ENCODE peak calls at places on chromosome 14, in eight cellular contexts. Z is mesothelial cell of epicardium, A is AG04449, R is lower lobe of right lung, U is tibial artery, N is body of pancreas, W is neural crest cell, I is heart left ventricle. M is an unnamed sample.

GRCh38 chr14:104749958-104750529 is 2.9 kb upstream of the SIVA1 start:
- DNase-seq in Z (no peak), A (no peak), R (no peak), I (no peak), U (no peak), W (no peak), N (no peak), M (no peak)

GRCh38 chr14:77208266-77208978 is 26.8 kb downstream of the TMEM63C start:
- DNase-seq in W (peak; percentile 85), U (peak; percentile 49), I (peak; percentile 73), A (peak; percentile 3), N (peak; percentile 76), Z (peak; percentile 73), R (peak; percentile 74), M (peak; percentile 26)

GRCh38 chr14:33704486-33704885 is 246.4 kb downstream of the EGLN3 start:
- DNase-seq in I (no peak), U (no peak), N (no peak), A (no peak), W (no peak), Z (no peak), R (no peak), M (no peak)

GRCh38 chr14:97802430-97802829 is 1005.2 kb downstream of the VRK1 start:
- DNase-seq in W (no peak), Z (no peak), U (no peak), N (no peak), A (no peak), R (no peak), I (no peak), M (no peak)

GRCh38 chr14:21268612-21269251 is 510 bp downstream of the HNRNPC start:
- DNase-seq in Z (no peak), R (no peak), I (peak; percentile 32), U (peak; percentile 45), N (peak; percentile 27), A (peak; percentile 14), W (peak; percentile 14), M (no peak)

GRCh38 chr14:80850197-80850814 is 91.2 kb downstream of the CEP128 start:
- DNase-seq in Z (no peak), W (no peak), A (no peak), I (no peak), U (no peak), N (no peak), R (no peak), M (no peak)

GRCh38 chr14:65517635-65518542 is 105.4 kb downstream of the FUT8 start:
- DNase-seq in R (no peak), I (no peak), U (no peak), W (no peak), A (no peak), N (no peak), Z (no peak), M (no peak)

GRCh38 chr14:76473381-76474263 is 97.7 kb downstream of the ESRRB start:
- DNase-seq in A (no peak), Z (no peak), I (peak; percentile 64), U (no peak), R (no peak), N (no peak), W (no peak), M (no peak)

GRCh38 chr14:31902002-31902401 is 175.1 kb upstream of the ARHGAP5 start:
- DNase-seq in N (peak; percentile 55), Z (no peak), A (no peak), W (no peak), R (no peak), I (no peak), U (no peak), M (no peak)

GRCh38 chr14:97077253-97077653 is 280.1 kb downstream of the VRK1 start:
- DNase-seq in Z (no peak), U (peak; percentile 58), A (no peak), I (peak; percentile 45), N (peak; percentile 22), R (peak; percentile 47), W (no peak), M (no peak)

GRCh38 chr14:60327447-60328331 is 78.7 kb downstream of the PPM1A start:
- DNase-seq in W (no peak), A (no peak), R (peak; percentile 56), I (peak; percentile 18), Z (no peak), N (peak; percentile 69), U (no peak), M (peak; percentile 58)

GRCh38 chr14:76720382-76720813 is 40.9 kb upstream of the VASH1 start:
- DNase-seq in W (peak; percentile 26), R (peak; percentile 66), N (peak; percentile 49), Z (no peak), U (peak; percentile 70), I (peak; percentile 87), A (no peak), M (no peak)

GRCh38 chr14:100436745-100437406 is 113.7 kb downstream of the SLC25A47 start:
- DNase-seq in U (no peak), W (no peak), I (no peak), A (no peak), N (peak; percentile 46), Z (no peak), R (no peak), M (no peak)

GRCh38 chr14:90193925-90194324 is 62.4 kb upstream of the PSMC1 start:
- DNase-seq in Z (no peak), I (no peak), W (peak; percentile 4), U (no peak), A (no peak), N (no peak), R (no peak), M (no peak)

GRCh38 chr14:78836777-78837176 is 666.6 kb downstream of the NRXN3 start:
- DNase-seq in N (peak; percentile 54), U (no peak), Z (no peak), A (peak; percentile 7), I (no peak), W (peak; percentile 72), R (no peak), M (no peak)
- TF ChIP-seq CTCF in N (peak; percentile 53), U (no peak), Z (no peak), A (peak; percentile 42), I (no peak), W (peak; percentile 72), R (peak; percentile 39), M (no peak)

GRCh38 chr14:51202914-51203665 is 37.0 kb upstream of the TMX1 start:
- DNase-seq in Z (no peak), W (no peak), I (no peak), N (no peak), R (no peak), A (no peak), U (no peak), M (peak; percentile 69)
- TF ChIP-seq CTCF in Z (no peak), W (no peak), I (no peak), N (no peak), R (no peak), A (no peak), U (no peak), M (no peak)

GRCh38 chr14:92601757-92602417 is 88.3 kb downstream of the RIN3 start:
- DNase-seq in A (no peak), R (no peak), N (no peak), Z (no peak), W (no peak), I (no peak), U (peak; percentile 30), M (no peak)

GRCh38 chr14:92601131-92601710 is 87.6 kb downstream of the RIN3 start:
- DNase-seq in R (no peak), N (no peak), Z (no peak), W (no peak), A (no peak), U (no peak), I (no peak), M (no peak)

GRCh38 chr14:92600318-92601053 is 86.9 kb downstream of the RIN3 start:
- DNase-seq in I (no peak), R (no peak), W (no peak), A (peak; percentile 45), Z (no peak), N (no peak), U (no peak), M (no peak)

GRCh38 chr14:92605274-92605940 is 91.8 kb downstream of the RIN3 start:
- DNase-seq in U (no peak), R (no peak), W (no peak), N (no peak), I (no peak), A (no peak), Z (no peak), M (no peak)

DNA sequence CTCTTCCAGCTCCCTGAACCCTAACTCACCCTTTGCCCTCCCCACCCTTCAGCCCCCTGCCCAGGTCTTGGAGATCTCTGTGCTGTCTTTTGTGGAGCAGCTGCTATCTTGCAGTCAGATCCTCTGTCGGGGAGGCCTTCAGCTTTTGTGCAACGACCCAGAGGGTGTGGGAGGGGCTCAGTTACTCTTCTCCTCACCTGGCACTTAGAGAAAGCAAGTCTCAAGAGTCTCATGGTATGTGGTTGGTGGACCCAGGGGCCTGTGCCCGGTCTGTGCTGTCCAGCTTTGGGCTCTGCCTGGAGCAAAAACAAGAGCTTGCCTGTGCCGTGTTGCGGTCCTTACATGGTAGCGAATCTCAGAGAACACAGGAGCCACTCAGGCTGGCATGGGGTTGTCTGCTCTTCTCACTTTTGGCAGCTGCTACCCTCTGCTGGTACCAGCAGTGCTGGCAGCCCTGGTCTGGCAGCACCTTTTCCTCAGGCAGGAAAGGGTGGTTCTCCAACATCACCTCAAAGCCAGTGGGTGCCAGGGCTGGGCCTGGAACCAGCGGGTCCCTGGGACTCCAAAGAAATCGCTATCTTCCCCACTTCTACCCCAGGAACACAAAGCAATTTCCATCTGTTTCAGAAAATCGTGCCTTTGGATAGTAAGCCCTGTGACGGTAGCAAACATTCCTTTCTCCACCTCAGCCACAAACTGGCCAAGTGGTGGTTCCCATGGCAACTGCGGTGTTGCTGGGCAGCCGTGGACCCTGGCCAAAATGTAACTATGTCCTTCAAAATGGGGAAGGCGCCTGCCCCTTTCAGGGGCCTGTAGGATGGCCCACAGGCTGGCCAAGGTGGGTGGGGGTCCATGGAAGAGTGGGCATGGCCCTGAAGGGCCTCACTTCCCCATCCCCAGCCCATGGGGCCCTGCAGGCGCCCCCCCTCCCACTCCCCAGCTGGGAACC is 90.0 kb downstream of the RIN3 start:
- DNase-seq in N (no peak), Z (no peak), W (no peak), U (peak; percentile 51), R (peak; percentile 60), A (no peak), I (peak; percentile 50), M (no peak)
- TF ChIP-seq CTCF in N (no peak), Z (no peak), W (no peak), U (peak; percentile 60), R (peak; percentile 20), A (peak; percentile 37), I (peak; percentile 21), M (no peak)

GRCh38 chr14:95872777-95873176 is 3.9 kb upstream of the TUNAR start:
- DNase-seq in N (no peak), W (no peak), I (no peak), A (no peak), R (no peak), Z (no peak), U (no peak), M (no peak)

GRCh38 chr14:95871531-95871930 is 5.1 kb upstream of the TUNAR start:
- DNase-seq in Z (no peak), N (no peak), I (no peak), U (no peak), A (no peak), R (no peak), W (no peak), M (no peak)

GRCh38 chr14:95877633-95878032 is 1.0 kb downstream of the TUNAR start:
- DNase-seq in A (no peak), Z (no peak), I (no peak), W (no peak), U (no peak), R (no peak), N (no peak), M (no peak)

GRCh38 chr14:95875831-95876768 is 532 bp upstream of the TUNAR start:
- DNase-seq in W (peak; percentile 17), N (no peak), Z (no peak), R (no peak), A (no peak), U (no peak), I (no peak), M (peak; percentile 27)

GRCh38 chr14:95876769-95877490 is at the start of gene TUNAR:
- DNase-seq in A (no peak), U (no peak), N (no peak), R (no peak), Z (no peak), I (no peak), W (peak; percentile 23), M (no peak)
- TF ChIP-seq CTCF in A (no peak), U (no peak), N (peak; percentile 49), R (no peak), Z (no peak), I (no peak), W (no peak), M (no peak)